ENCODE peak calls at places on chromosomes 4 and X, in six cellular contexts. One of them, this sample, is unnamed.

GRCh38 chrX:120795301-120795700 is 80.4 kb downstream of the CT47B1 start:
- DNase-seq in WTC11: no peak
- DNase-seq in activated T-cell treated with anti-CD3 and anti-CD28 coated beads for 24 hours: no peak
- DNase-seq in neural progenitor cell: no peak
- DNase-seq in T47D: no peak
- DNase-seq in AG10803: peak
- DNase-seq in this sample: no peak

GRCh38 chr4:139014391-139015268 is 951 bp upstream of the NOCT start:
- DNase-seq in WTC11: no peak
- DNase-seq in activated T-cell treated with anti-CD3 and anti-CD28 coated beads for 24 hours: no peak
- DNase-seq in neural progenitor cell: no peak
- DNase-seq in T47D: peak
- DNase-seq in AG10803: peak
- DNase-seq in this sample: no peak

GRCh38 chrX:87049567-87049966 is 468.0 kb upstream of the KLHL4 start:
- DNase-seq in WTC11: no peak
- DNase-seq in activated T-cell treated with anti-CD3 and anti-CD28 coated beads for 24 hours: no peak
- DNase-seq in neural progenitor cell: no peak
- DNase-seq in T47D: no peak
- DNase-seq in AG10803: no peak
- DNase-seq in this sample: no peak

GRCh38 chrX:118495958-118496762 is 545 bp downstream of the DOCK11 start:
- DNase-seq in WTC11: peak
- DNase-seq in activated T-cell treated with anti-CD3 and anti-CD28 coated beads for 24 hours: peak
- DNase-seq in neural progenitor cell: peak
- DNase-seq in T47D: peak
- DNase-seq in AG10803: no peak
- DNase-seq in this sample: peak

GRCh38 chr4:136769717-136770116 is 762.6 kb downstream of the PCDH18 start:
- DNase-seq in WTC11: no peak
- DNase-seq in activated T-cell treated with anti-CD3 and anti-CD28 coated beads for 24 hours: no peak
- DNase-seq in neural progenitor cell: no peak
- DNase-seq in T47D: no peak
- DNase-seq in AG10803: no peak
- DNase-seq in this sample: no peak

GRCh38 chr4:73844352-73844751 is 7.9 kb downstream of the CXCL6 start:
- DNase-seq in WTC11: no peak
- DNase-seq in activated T-cell treated with anti-CD3 and anti-CD28 coated beads for 24 hours: no peak
- DNase-seq in neural progenitor cell: no peak
- DNase-seq in T47D: no peak
- DNase-seq in AG10803: peak
- DNase-seq in this sample: no peak

GRCh38 chr4:43339435-43339834 is 446.9 kb downstream of the GRXCR1 start:
- DNase-seq in WTC11: no peak
- DNase-seq in activated T-cell treated with anti-CD3 and anti-CD28 coated beads for 24 hours: no peak
- DNase-seq in neural progenitor cell: no peak
- DNase-seq in T47D: no peak
- DNase-seq in AG10803: peak
- DNase-seq in this sample: no peak

GRCh38 chr4:83387922-83388676 is 53.5 kb upstream of the HPSE start:
- DNase-seq in WTC11: no peak
- DNase-seq in activated T-cell treated with anti-CD3 and anti-CD28 coated beads for 24 hours: no peak
- DNase-seq in neural progenitor cell: no peak
- DNase-seq in T47D: no peak
- DNase-seq in AG10803: no peak
- DNase-seq in this sample: no peak

GRCh38 chrX:130086414-130087207 is 23.7 kb downstream of the ELF4 start:
- DNase-seq in WTC11: no peak
- DNase-seq in activated T-cell treated with anti-CD3 and anti-CD28 coated beads for 24 hours: peak
- DNase-seq in neural progenitor cell: no peak
- DNase-seq in T47D: no peak
- DNase-seq in AG10803: no peak
- DNase-seq in this sample: no peak

GRCh38 chr4:94841864-94842221 is 84.1 kb downstream of the BMPR1B start:
- DNase-seq in WTC11: no peak
- DNase-seq in activated T-cell treated with anti-CD3 and anti-CD28 coated beads for 24 hours: no peak
- DNase-seq in neural progenitor cell: no peak
- DNase-seq in T47D: no peak
- DNase-seq in AG10803: no peak
- DNase-seq in this sample: no peak

This sample was measured in caudate nucleus.